ENCODE peak calls at places on chromosomes 1 and 21, in six cellular contexts. I is substantia nigra; H is effector memory CD4-positive, alpha-beta T cell; R is endodermal cell; S is PC-9; B is dorsolateral prefrontal cortex. Y is an unnamed sample.

GRCh38 chr1:44807364-44808062 is 362 bp upstream of the DYNLT4 start:
- DNase-seq in I (peak), H (peak), R (peak), S (peak), B (no peak), Y (no peak)

GRCh38 chr1:19529570-19530145 is 44.3 kb upstream of the CAPZB start:
- DNase-seq in I (no peak), H (no peak), R (no peak), S (no peak), B (no peak), Y (no peak)

GRCh38 chr1:2808386-2808705 is 6.9 kb upstream of the TTC34 start:
- DNase-seq in I (no peak), H (no peak), R (no peak), S (no peak), B (no peak), Y (no peak)

GRCh38 chr21:33490991-33491372 is 534 bp downstream of the DNAJC28 start:
- DNase-seq in I (no peak), H (no peak), R (no peak), S (no peak), B (no peak), Y (no peak)

GRCh38 chr1:22171951-22172715 is 29.2 kb upstream of the WNT4 start:
- DNase-seq in I (no peak), H (no peak), R (peak), S (no peak), B (no peak), Y (no peak)

GRCh38 chr21:44701541-44701940 is 4.6 kb downstream of the KRTAP10-12 start:
- DNase-seq in I (no peak), H (no peak), R (peak), S (no peak), B (no peak), Y (no peak)

GRCh38 chr1:109959974-109960744 is 24.4 kb upstream of the AHCYL1 start:
- DNase-seq in I (no peak), H (no peak), R (peak), S (peak), B (no peak), Y (no peak)

GRCh38 chr21:44687671-44688070 is 5.7 kb upstream of the KRTAP12-1 start:
- DNase-seq in I (no peak), H (no peak), R (no peak), S (no peak), B (no peak), Y (no peak)

GRCh38 chr1:150627821-150628410 is 1.5 kb downstream of the ENSA start:
- DNase-seq in I (no peak), H (no peak), R (no peak), S (no peak), B (no peak), Y (no peak)

GRCh38 chr1:44405804-44406743 is 1.0 kb downstream of the RNF220 start:
- DNase-seq in I (no peak), H (no peak), R (peak), S (peak), B (no peak), Y (no peak)

GRCh38 chr1:211329764-211330201 is 3.1 kb downstream of the TRAF5 start:
- DNase-seq in I (no peak), H (no peak), R (no peak), S (no peak), B (no peak), Y (no peak)

GRCh38 chr1:215018555-215018954 is 64.0 kb upstream of the KCNK2 start:
- DNase-seq in I (no peak), H (no peak), R (no peak), S (no peak), B (no peak), Y (no peak)

GRCh38 chr1:21332691-21333449 is 42.6 kb upstream of the ECE1 start:
- DNase-seq in I (no peak), H (no peak), R (no peak), S (no peak), B (no peak), Y (peak)

GRCh38 chr1:84090447-84091244 is 53.4 kb upstream of the PRKACB start:
- DNase-seq in I (no peak), H (no peak), R (no peak), S (no peak), B (no peak), Y (no peak)

GRCh38 chr1:173527151-173527826 is 50.2 kb downstream of the PRDX6 start:
- DNase-seq in I (no peak), H (no peak), R (no peak), S (peak), B (peak), Y (no peak)

GRCh38 chr1:209012443-209013196 is 570.9 kb upstream of the CAMK1G start:
- DNase-seq in I (no peak), H (no peak), R (no peak), S (no peak), B (no peak), Y (no peak)

GRCh38 chr1:30409476-30410152 is 313.8 kb downstream of the MATN1 start:
- DNase-seq in I (no peak), H (no peak), R (peak), S (no peak), B (no peak), Y (no peak)

GRCh38 chr1:5566924-5567323 is 425.3 kb downstream of the NPHP4 start:
- DNase-seq in I (no peak), H (no peak), R (no peak), S (no peak), B (no peak), Y (no peak)

GRCh38 chr1:3518256-3518655 is 63.8 kb downstream of the ARHGEF16 start:
- DNase-seq in I (no peak), H (no peak), R (peak), S (no peak), B (no peak), Y (no peak)

GRCh38 chr1:94805912-94806311 is 14.2 kb upstream of the SLC44A3 start:
- DNase-seq in I (no peak), H (peak), R (peak), S (peak), B (peak), Y (no peak)

GRCh38 chr21:45511661-45512431 is 30.4 kb downstream of the SLC19A1 start:
- DNase-seq in I (no peak), H (no peak), R (peak), S (no peak), B (no peak), Y (no peak)

GRCh38 chr1:230899845-230900251 is 31.5 kb upstream of the C1orf198 start:
- DNase-seq in I (no peak), H (no peak), R (no peak), S (no peak), B (no peak), Y (no peak)

GRCh38 chr1:74731399-74732052 is 1.3 kb downstream of the CRYZ start:
- DNase-seq in I (no peak), H (no peak), R (no peak), S (no peak), B (no peak), Y (no peak)

GRCh38 chr1:205975387-205975998 is 27.7 kb downstream of the RAB7B start:
- DNase-seq in I (no peak), H (no peak), R (no peak), S (peak), B (no peak), Y (no peak)

GRCh38 chr1:157411769-157412168 is 140.5 kb downstream of the FCRL5 start:
- DNase-seq in I (no peak), H (no peak), R (no peak), S (no peak), B (no peak), Y (no peak)

GRCh38 chr1:29331309-29331708 is 95.0 kb downstream of the PTPRU start:
- DNase-seq in I (no peak), H (no peak), R (no peak), S (no peak), B (no peak), Y (no peak)

GRCh38 chr1:2534775-2535387 is 4.8 kb upstream of the HES5 start:
- DNase-seq in I (no peak), H (no peak), R (peak), S (peak), B (no peak), Y (peak)

GRCh38 chr1:53704804-53705445 is 34.0 kb downstream of the GLIS1 start:
- DNase-seq in I (no peak), H (no peak), R (peak), S (no peak), B (no peak), Y (no peak)
- H3K27ac ChIP-seq in I (no peak), H (no peak), R (no peak), S (no peak), B (no peak), Y (no peak)

DNA sequence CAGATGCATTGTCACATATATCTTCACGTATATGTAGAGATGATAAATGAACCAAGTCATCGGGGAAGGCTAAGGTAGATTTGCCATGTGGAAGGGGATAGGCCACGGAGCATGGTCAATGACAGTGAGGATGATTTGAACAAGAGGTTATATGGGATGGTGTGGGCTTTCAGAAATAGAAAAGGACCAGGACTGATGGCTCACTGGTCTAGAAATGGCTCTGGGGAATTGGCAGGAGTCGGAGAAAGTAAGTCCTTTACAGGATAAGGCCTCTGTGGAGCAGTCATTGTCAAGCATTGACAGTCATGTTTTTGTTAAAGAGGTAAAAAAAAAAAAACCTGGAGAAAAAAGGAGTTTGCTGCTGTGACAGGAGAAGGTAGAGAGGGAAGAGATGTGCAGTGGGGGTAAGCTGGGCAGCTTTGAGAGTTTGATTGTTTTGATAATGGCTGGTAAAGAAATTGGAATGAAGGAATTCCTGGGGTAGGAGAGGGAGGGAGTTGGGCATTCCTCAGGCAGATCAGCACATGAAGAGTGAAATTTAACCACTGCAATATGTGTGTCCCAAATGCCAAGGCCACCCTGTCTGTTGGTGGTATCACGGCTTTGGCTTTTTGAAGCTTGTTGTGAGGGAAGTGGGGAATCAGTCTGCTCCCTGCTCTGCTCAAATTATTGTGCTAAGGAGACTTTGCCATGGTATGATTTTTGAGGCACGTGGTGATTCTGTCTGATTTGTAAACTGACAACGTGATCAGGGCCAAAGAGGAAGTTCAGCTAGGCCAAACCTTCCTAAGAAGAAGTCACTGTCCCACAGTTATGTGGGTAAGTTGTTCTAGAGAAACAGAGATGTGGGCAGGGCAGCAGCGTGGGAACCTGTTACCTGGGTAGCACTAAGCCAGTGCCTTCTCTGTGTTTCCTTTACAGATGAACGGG is 26.0 kb downstream of the MACF1 start:
- DNase-seq in I (no peak), H (no peak), R (peak), S (no peak), B (no peak), Y (no peak)
- H3K27ac ChIP-seq in I (peak), H (peak), R (peak), S (no peak), B (peak), Y (no peak)

DNA sequence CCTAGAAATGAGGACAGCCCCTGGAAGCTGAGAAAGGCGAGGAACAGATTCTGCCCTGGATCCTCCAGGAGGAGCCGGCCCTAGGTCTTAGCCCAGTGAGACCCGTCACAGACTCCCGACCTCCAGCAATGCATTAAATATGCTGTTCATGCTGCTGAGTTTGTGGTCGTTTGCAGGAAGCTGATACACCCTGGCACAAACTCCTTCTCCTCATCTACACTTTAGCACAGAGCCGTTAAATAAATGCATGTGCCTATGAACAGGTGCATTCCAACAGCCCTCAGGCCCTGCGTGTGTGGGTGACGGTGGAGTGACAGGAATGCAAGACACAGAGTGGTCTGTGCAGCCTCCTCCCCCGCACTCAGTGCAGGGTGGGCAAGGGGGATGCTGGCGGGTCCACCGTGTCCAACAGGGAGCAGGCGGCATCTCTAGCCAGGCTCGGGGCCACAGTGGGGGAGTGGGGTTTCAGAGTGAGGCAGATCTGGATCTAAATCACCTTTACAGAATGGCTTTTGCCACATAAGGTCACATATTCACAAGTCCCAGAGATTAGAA is 106.6 kb upstream of the TMPRSS2 start:
- DNase-seq in I (no peak), H (no peak), R (no peak), S (no peak), B (no peak), Y (no peak)
- H3K27ac ChIP-seq in I (no peak), H (no peak), R (no peak), S (no peak), B (peak), Y (no peak)

DNA sequence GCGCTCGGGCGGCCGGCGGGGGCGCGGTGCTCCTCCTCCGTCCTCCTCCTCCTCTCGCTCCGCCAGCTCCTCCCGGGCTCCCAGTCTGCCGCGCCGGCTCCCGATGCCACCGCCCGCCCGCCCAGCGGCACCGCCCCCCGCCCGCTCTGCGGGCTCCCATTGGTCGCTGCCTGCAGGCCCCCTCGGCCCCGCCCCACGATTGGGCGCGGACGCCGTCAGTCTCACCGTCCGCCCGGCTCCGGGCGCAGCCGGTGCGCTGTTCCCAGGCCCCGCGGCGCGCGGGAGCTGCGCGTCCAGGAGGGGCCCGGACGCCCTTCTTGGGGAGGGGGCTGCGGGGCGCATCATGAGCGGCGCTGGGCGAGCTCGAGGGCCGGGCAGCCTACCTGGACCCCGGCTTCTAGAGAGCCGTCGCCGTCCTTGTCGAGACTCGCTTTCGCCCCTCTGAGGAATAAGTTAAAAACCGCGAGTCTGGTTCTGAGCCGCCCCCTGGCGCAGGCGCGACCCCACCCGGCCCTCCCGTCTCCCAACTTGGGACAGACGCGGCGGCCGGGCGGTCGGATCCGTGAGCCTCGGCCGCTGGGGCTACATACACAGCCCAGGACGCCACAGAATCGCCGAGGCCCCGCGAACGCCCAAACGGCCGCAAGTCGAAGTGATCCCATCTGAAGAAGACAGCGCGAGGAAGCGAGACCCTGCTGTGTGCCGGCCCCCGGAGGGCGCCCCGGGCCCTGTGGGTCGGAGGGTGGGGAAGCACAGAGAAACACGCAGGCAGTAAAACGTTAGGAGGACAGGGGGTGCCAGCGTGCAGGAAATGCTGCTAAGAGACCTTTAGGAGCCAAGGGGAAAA is at the start of gene SIPA1L2:
- DNase-seq in I (peak), H (peak), R (peak), S (peak), B (peak), Y (peak)
- H3K27ac ChIP-seq in I (peak), H (no peak), R (peak), S (no peak), B (peak), Y (peak)

DNA sequence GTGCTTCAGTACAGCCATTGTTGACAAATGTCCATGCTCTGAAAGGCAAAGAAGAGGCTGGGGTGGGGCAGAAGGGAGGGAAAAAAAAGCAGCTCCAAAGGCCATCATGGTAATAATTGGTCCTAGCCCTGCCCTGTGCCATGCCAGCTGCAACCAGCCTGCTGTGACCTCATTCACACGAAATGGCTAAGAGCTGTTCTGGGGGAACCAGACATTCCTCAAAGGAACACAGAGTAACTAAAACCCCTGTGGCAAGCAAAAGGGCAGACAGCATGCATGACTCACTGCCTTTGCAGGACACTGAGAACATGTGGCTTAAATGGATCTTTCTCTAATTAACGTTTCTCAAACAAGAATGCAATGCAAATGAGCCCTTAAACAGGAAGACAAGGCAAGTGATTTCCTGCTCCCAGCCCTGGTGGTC is 42.3 kb downstream of the STYXL2 start:
- DNase-seq in I (no peak), H (no peak), R (no peak), S (peak), B (no peak), Y (no peak)
- H3K27ac ChIP-seq in I (no peak), H (no peak), R (peak), S (no peak), B (no peak), Y (no peak)